ENCODE peak calls at places on chromosome 1, in five cellular contexts. J, S, T, N and K are unnamed samples.

GRCh38 chr1:22207605-22208264 is 64.8 kb upstream of the WNT4 start:
- DNase-seq in N (no peak), T (no peak), J (no peak), S (no peak), K (no peak)

GRCh38 chr1:239361403-239361802 is 25.0 kb upstream of the CHRM3 start:
- DNase-seq in N (no peak), J (no peak), S (no peak), T (no peak), K (no peak)

GRCh38 chr1:226643701-226644540 is 95.2 kb downstream of the ITPKB start:
- DNase-seq in S (no peak), J (peak), T (no peak), N (no peak), K (no peak)

GRCh38 chr1:70990460-70991253 is 57.0 kb downstream of the PTGER3 start:
- DNase-seq in N (no peak), T (no peak), S (no peak), J (no peak), K (no peak)

GRCh38 chr1:150477320-150477719 is 9.9 kb upstream of the TARS2 start:
- DNase-seq in S (no peak), T (no peak), J (no peak), N (no peak), K (no peak)

GRCh38 chr1:109886827-109887226 is 23.8 kb upstream of the CSF1 start:
- DNase-seq in J (no peak), N (no peak), T (no peak), S (no peak), K (no peak)

GRCh38 chr1:21868941-21869454 is 56.9 kb downstream of the LDLRAD2 start:
- DNase-seq in T (no peak), N (no peak), S (no peak), J (no peak), K (no peak)

GRCh38 chr1:62530516-62531154 is 66.7 kb upstream of the ANGPTL3 start:
- DNase-seq in S (peak), T (no peak), N (no peak), J (no peak), K (no peak)

GRCh38 chr1:109824349-109825115 is 60.8 kb upstream of the EPS8L3 start:
- DNase-seq in N (no peak), T (no peak), J (no peak), S (no peak), K (peak)

GRCh38 chr1:24849653-24850295 is 80.3 kb downstream of the RUNX3 start:
- DNase-seq in N (no peak), J (no peak), T (no peak), S (peak), K (no peak)

GRCh38 chr1:212147581-212148033 is 112.1 kb downstream of the DTL start:
- DNase-seq in T (no peak), S (no peak), N (no peak), J (no peak), K (no peak)